ENCODE peak calls at places on chromosome 9, in nine cellular contexts. G is cardiac muscle cell; U is right cardiac atrium; A is trophoblast cell; M is fibroblast of lung; B is mesendoderm; Q is tibial artery; Y is effector memory CD4-positive, alpha-beta T cell; E is neural progenitor cell. I is an unnamed sample. For H3K4me1, the result is how much of the 10 kb centered on the place peaks cover.

GRCh38 chr9:33230756-33231691 is 8.9 kb upstream of the SPINK4 start:
- DNase-seq in Y (no peak), Q (no peak), A (peak), U (no peak), B (no peak), G (no peak), M (peak), E (no peak), I (no peak)

GRCh38 chr9:479951-480350 is 265.3 kb downstream of the DOCK8 start:
- DNase-seq in B (no peak), E (no peak), A (peak), M (peak), Q (no peak), U (no peak), Y (no peak), G (no peak), I (no peak)

GRCh38 chr9:76369583-76369982 is 24.6 kb downstream of the RFK start:
- DNase-seq in E (peak), G (peak), A (no peak), Y (no peak), Q (no peak), B (peak), U (no peak), M (peak), I (no peak)

GRCh38 chr9:34139477-34140146 is 13.1 kb upstream of the DCAF12 start:
- DNase-seq in G (peak), U (peak), Q (peak), A (no peak), Y (no peak), B (peak), E (no peak), M (peak), I (no peak)

GRCh38 chr9:90038778-90039177 is 434.0 kb downstream of the GADD45G start:
- DNase-seq in U (no peak), M (peak), Y (no peak), G (no peak), Q (no peak), B (no peak), E (peak), A (no peak), I (no peak)

GRCh38 chr9:115369322-115369957 is 251.5 kb upstream of the TNC start:
- DNase-seq in M (peak), Q (no peak), B (no peak), Y (no peak), U (peak), E (no peak), G (peak), A (no peak), I (no peak)

GRCh38 chr9:75532651-75533050 is 357.8 kb upstream of the PCSK5 start:
- DNase-seq in U (no peak), E (no peak), Y (no peak), A (no peak), B (no peak), G (no peak), Q (no peak), M (no peak), I (no peak)

GRCh38 chr9:132042324-132042723 is 37.3 kb downstream of the MED27 start:
- DNase-seq in B (peak), U (no peak), E (no peak), G (peak), A (no peak), Y (no peak), Q (no peak), M (peak), I (no peak)

GRCh38 chr9:117528225-117528624 is 113.4 kb upstream of the ASTN2 start:
- DNase-seq in U (no peak), A (no peak), Q (no peak), B (no peak), G (no peak), E (no peak), M (no peak), Y (no peak), I (no peak)

GRCh38 chr9:107711528-107711927 is 222.0 kb upstream of the KLF4 start:
- DNase-seq in Q (no peak), A (peak), M (peak), B (no peak), Y (no peak), G (peak), U (no peak), E (no peak), I (no peak)

GRCh38 chr9:84947412-84947972 is 278.0 kb downstream of the NTRK2 start:
- DNase-seq in M (no peak), Y (no peak), E (no peak), A (peak), G (no peak), B (no peak), U (peak), Q (no peak), I (no peak)

GRCh38 chr9:75106856-75107255 is 18.5 kb downstream of the OSTF1 start:
- DNase-seq in B (no peak), Q (no peak), M (no peak), E (no peak), A (no peak), U (peak), G (peak), Y (no peak), I (no peak)

GRCh38 chr9:129485140-129485758 is 135.7 kb downstream of the C9orf50 start:
- DNase-seq in A (no peak), E (no peak), Y (no peak), B (no peak), U (peak), M (no peak), G (no peak), Q (peak), I (no peak)

GRCh38 chr9:81629440-81629839 is 59.9 kb downstream of the TLE1 start:
- DNase-seq in U (no peak), Y (no peak), E (no peak), Q (no peak), G (no peak), M (no peak), A (no peak), B (no peak), I (no peak)

GRCh38 chr9:129374651-129375050 is 196.6 kb upstream of the IER5L start:
- DNase-seq in Y (no peak), B (no peak), Q (no peak), M (no peak), G (no peak), A (peak), U (no peak), E (no peak), I (no peak)

GRCh38 chr9:77019010-77019809 is at the start of gene FOXB2:
- DNase-seq in M (no peak), Q (no peak), U (peak), G (no peak), E (peak), A (no peak), Y (no peak), B (peak), I (no peak)

GRCh38 chr9:120099064-120099463 is 480.9 kb downstream of the CDK5RAP2 start:
- DNase-seq in E (no peak), Y (no peak), G (no peak), A (no peak), B (peak), U (no peak), Q (no peak), M (no peak), I (no peak)

GRCh38 chr9:132283165-132283564 is 71.6 kb downstream of the SETX start:
- DNase-seq in Y (no peak), B (no peak), G (no peak), Q (no peak), E (no peak), A (no peak), U (no peak), M (no peak), I (no peak)

GRCh38 chr9:89359018-89359417 is 40.7 kb downstream of the SECISBP2 start:
- DNase-seq in U (no peak), E (peak), B (no peak), A (no peak), Q (no peak), G (no peak), Y (no peak), M (peak), I (no peak)

GRCh38 chr9:90441814-90442213 is 200.8 kb downstream of the DIRAS2 start:
- DNase-seq in E (no peak), Y (no peak), A (no peak), M (no peak), Q (no peak), G (no peak), U (no peak), B (no peak), I (no peak)

GRCh38 chr9:116074658-116075057 is 78.9 kb upstream of the PAPPA start:
- DNase-seq in A (no peak), G (peak), U (no peak), Y (no peak), M (peak), Q (no peak), E (no peak), B (no peak), I (no peak)

GRCh38 chr9:93329632-93330286 is 121.7 kb upstream of the FAM120A start:
- DNase-seq in M (no peak), A (peak), B (no peak), Q (no peak), U (no peak), G (no peak), E (no peak), Y (no peak), I (no peak)

GRCh38 chr9:105254226-105254625 is 9.8 kb downstream of the SLC44A1 start:
- DNase-seq in M (no peak), Q (no peak), A (no peak), G (no peak), B (no peak), U (no peak), E (peak), Y (no peak), I (no peak)

GRCh38 chr9:110123364-110124095 is 84.4 kb downstream of the C9orf152 start:
- DNase-seq in Y (no peak), Q (no peak), G (no peak), E (no peak), M (peak), U (no peak), A (peak), B (no peak), I (no peak)
- H3K4me1 ChIP-seq in Y (under half), Q (under half), G (half or more), E (under half), M (under half), U (under half), A (under half), B (under half), I (under half)

GRCh38 chr9:98175762-98176161 is 16.7 kb downstream of the CORO2A start:
- DNase-seq in Y (no peak), M (no peak), E (no peak), Q (no peak), B (no peak), G (no peak), U (no peak), A (no peak), I (no peak)
- H3K4me1 ChIP-seq in Y (under half), M (under half), E (under half), Q (under half), B (under half), G (under half), U (under half), A (under half), I (under half)

GRCh38 chr9:82757921-82758320 is 305.0 kb downstream of the RASEF start:
- DNase-seq in M (no peak), U (no peak), Q (no peak), A (no peak), E (no peak), G (no peak), B (no peak), Y (no peak), I (no peak)

GRCh38 chr9:82764270-82764669 is 298.7 kb downstream of the RASEF start:
- DNase-seq in A (no peak), E (no peak), Q (no peak), G (no peak), B (no peak), Y (no peak), M (no peak), U (no peak), I (no peak)

GRCh38 chr9:82763631-82764030 is 299.3 kb downstream of the RASEF start:
- DNase-seq in M (no peak), Q (no peak), G (no peak), U (no peak), B (peak), Y (no peak), A (no peak), E (peak), I (peak)

GRCh38 chr9:82761911-82762310 is 301.0 kb downstream of the RASEF start:
- DNase-seq in E (no peak), Q (no peak), G (no peak), M (no peak), U (no peak), Y (no peak), A (no peak), B (no peak), I (no peak)
- H3K4me1 ChIP-seq in E (under half), Q (under half), G (under half), M (under half), U (under half), Y (under half), A (under half), B (under half), I (under half)

GRCh38 chr9:4934976-4935672 is 49.9 kb upstream of the JAK2 start:
- DNase-seq in A (peak), Q (no peak), G (no peak), U (no peak), M (peak), B (no peak), E (peak), Y (no peak), I (no peak)
- H3K4me1 ChIP-seq in A (under half), Q (under half), G (under half), U (under half), M (under half), B (under half), E (under half), Y (under half), I (under half)

GRCh38 chr9:22210936-22211335 is 201.8 kb upstream of the CDKN2B start:
- DNase-seq in E (no peak), Q (no peak), M (peak), G (no peak), U (no peak), Y (no peak), B (no peak), A (no peak), I (no peak)
- H3K4me1 ChIP-seq in E (under half), Q (under half), M (under half), G (under half), U (under half), Y (under half), B (under half), A (under half), I (under half)

GRCh38 chr9:134396825-134397224 is 70.6 kb downstream of the RXRA start:
- DNase-seq in Y (peak), B (no peak), M (no peak), A (no peak), Q (no peak), E (no peak), G (no peak), U (no peak), I (no peak)

GRCh38 chr9:134396258-134396742 is 70.0 kb downstream of the RXRA start:
- DNase-seq in Q (no peak), B (no peak), G (no peak), E (no peak), U (no peak), A (no peak), Y (peak), M (no peak), I (no peak)

GRCh38 chr9:134400283-134400682 is 74.0 kb downstream of the RXRA start:
- DNase-seq in M (no peak), G (no peak), Y (no peak), Q (no peak), U (no peak), B (no peak), A (no peak), E (no peak), I (no peak)

GRCh38 chr9:134399435-134400056 is 73.3 kb downstream of the RXRA start:
- DNase-seq in Y (no peak), B (peak), E (no peak), A (peak), M (no peak), Q (no peak), G (peak), U (no peak), I (peak)

DNA sequence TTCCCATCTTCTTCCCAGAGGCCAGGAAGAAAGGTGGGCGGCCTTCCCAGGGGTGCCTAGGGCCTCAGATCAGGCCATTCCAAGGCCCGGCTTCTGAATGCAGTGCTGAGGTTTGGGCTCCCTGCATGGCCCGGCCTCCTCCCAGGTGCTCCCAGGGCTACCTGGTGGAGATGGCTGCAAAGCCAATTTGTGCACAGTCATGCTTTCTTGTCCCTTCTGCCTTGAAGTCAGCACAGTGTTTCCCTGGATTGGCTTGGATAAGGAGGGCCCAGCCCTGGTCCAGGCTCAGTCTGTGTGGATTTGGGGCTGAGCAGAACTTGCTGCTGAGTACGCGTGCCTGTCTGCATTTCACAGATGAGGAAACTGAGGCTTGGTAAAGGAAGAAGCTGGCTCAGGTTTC is 72.5 kb downstream of the RXRA start:
- DNase-seq in Q (no peak), G (no peak), B (no peak), Y (no peak), E (no peak), M (no peak), U (no peak), A (no peak), I (no peak)
- H3K4me1 ChIP-seq in Q (half or more), G (under half), B (under half), Y (under half), E (under half), M (under half), U (under half), A (under half), I (under half)

DNA sequence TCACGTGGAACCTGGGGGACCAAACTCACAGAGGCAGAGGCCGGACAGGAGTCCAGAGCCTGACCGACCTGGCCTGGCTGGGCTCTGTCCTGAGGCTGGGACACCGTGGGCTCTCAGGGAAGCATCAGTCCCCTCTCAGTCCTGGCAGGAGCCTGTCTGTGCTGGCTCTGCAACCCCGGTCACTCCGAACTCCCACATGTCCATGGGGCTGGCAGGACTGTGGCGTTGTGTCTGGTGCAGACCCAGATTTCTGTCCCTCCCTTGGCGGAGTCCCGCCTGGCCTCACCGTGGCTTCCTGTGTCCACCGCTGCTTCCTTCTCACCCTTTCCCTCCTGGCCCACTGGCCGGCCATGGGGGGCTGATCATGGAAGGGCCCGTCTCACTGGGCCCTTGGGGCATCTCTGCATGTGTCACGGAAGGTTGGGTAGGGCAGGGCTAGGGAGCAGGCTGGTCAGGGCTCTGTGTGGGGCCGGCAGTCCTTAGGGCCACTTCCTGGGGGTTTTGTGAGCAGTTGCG is 68.8 kb downstream of the RXRA start:
- DNase-seq in B (no peak), Q (no peak), Y (no peak), G (no peak), M (no peak), E (no peak), U (no peak), A (no peak), I (no peak)
- H3K4me1 ChIP-seq in B (under half), Q (half or more), Y (half or more), G (under half), M (under half), E (under half), U (under half), A (under half), I (under half)

GRCh38 chr9:136093995-136094881 is 851 bp downstream of the NACC2 start:
- DNase-seq in E (peak), Q (peak), U (peak), B (peak), A (peak), G (peak), Y (peak), M (peak), I (no peak)
- H3K4me1 ChIP-seq in E (under half), Q (half or more), U (under half), B (under half), A (under half), G (under half), Y (under half), M (under half), I (under half)

GRCh38 chr9:130766904-130767262 is 68.2 kb upstream of the ABL1 start:
- DNase-seq in G (no peak), A (no peak), Y (no peak), E (no peak), M (no peak), B (no peak), U (no peak), Q (no peak), I (no peak)
- H3K4me1 ChIP-seq in G (under half), A (under half), Y (under half), E (under half), M (under half), B (under half), U (under half), Q (under half), I (under half)

GRCh38 chr9:137630684-137631083 is 11.9 kb downstream of the EHMT1 start:
- DNase-seq in A (no peak), B (no peak), Q (no peak), G (peak), U (no peak), E (no peak), M (no peak), Y (no peak), I (no peak)

GRCh38 chr9:137621131-137621757 is 2.4 kb downstream of the EHMT1 start:
- DNase-seq in U (no peak), Y (no peak), B (no peak), M (no peak), A (peak), G (peak), E (no peak), Q (no peak), I (no peak)

GRCh38 chr9:137630126-137630525 is 11.3 kb downstream of the EHMT1 start:
- DNase-seq in Y (no peak), M (no peak), E (no peak), U (no peak), A (no peak), Q (no peak), G (no peak), B (no peak), I (no peak)

GRCh38 chr9:137631608-137632431 is 13.0 kb downstream of the EHMT1 start:
- DNase-seq in E (no peak), B (no peak), Q (no peak), A (no peak), Y (no peak), G (no peak), M (no peak), U (no peak), I (no peak)

GRCh38 chr9:137626448-137626847 is 7.6 kb downstream of the EHMT1 start:
- DNase-seq in Q (no peak), U (no peak), A (no peak), Y (no peak), B (no peak), M (no peak), E (no peak), G (no peak), I (no peak)
- H3K4me1 ChIP-seq in Q (under half), U (under half), A (under half), Y (under half), B (under half), M (under half), E (under half), G (under half), I (under half)

I was measured in iPS DF 6.9.